ENCODE peak calls at places on chromosomes 6 and 20, in seven cellular contexts. J, G, H, E, X, F and S are unnamed samples.

GRCh38 chr6:52641826-52642225 is 29.1 kb upstream of the TMEM14A start:
- DNase-seq in J (no peak), G (no peak), H (no peak), E (no peak), X (no peak), F (peak), S (no peak)

GRCh38 chr6:29598348-29598747 is 13.4 kb downstream of the OR2H2 start:
- DNase-seq in J (no peak), G (no peak), H (no peak), E (no peak), X (no peak), F (no peak), S (no peak)

GRCh38 chr6:38391206-38391908 is 248.4 kb downstream of the BTBD9 start:
- DNase-seq in J (peak), G (no peak), H (peak), E (no peak), X (no peak), F (no peak), S (no peak)

GRCh38 chr6:108746411-108746810 is 101.8 kb upstream of the ARMC2 start:
- DNase-seq in J (peak), G (no peak), H (no peak), E (no peak), X (no peak), F (no peak), S (no peak)

GRCh38 chr6:46776070-46776752 is 17.0 kb upstream of the MEP1A start:
- DNase-seq in J (no peak), G (no peak), H (no peak), E (no peak), X (no peak), F (no peak), S (no peak)

GRCh38 chr20:18005990-18006364 is 37.2 kb downstream of the MGME1 start:
- DNase-seq in J (no peak), G (no peak), H (no peak), E (no peak), X (no peak), F (no peak), S (no peak)

GRCh38 chr6:31727717-31728671 is 1.1 kb downstream of the DDAH2 start:
- DNase-seq in J (no peak), G (no peak), H (no peak), E (no peak), X (no peak), F (no peak), S (no peak)

GRCh38 chr6:63813531-63813930 is 177.9 kb downstream of the PHF3 start:
- DNase-seq in J (no peak), G (no peak), H (no peak), E (no peak), X (no peak), F (no peak), S (no peak)

GRCh38 chr20:55252525-55252924 is 752.8 kb downstream of the CBLN4 start:
- DNase-seq in J (no peak), G (no peak), H (no peak), E (no peak), X (no peak), F (no peak), S (no peak)

GRCh38 chr20:18683839-18684238 is 96.0 kb downstream of the DTD1 start:
- DNase-seq in J (no peak), G (no peak), H (no peak), E (no peak), X (no peak), F (no peak), S (no peak)

GRCh38 chr20:15834857-15835256 is 738.4 kb downstream of the KIF16B start:
- DNase-seq in J (peak), G (no peak), H (no peak), E (no peak), X (peak), F (peak), S (peak)

GRCh38 chr6:151014404-151015150 is 149.1 kb downstream of the MTHFD1L start:
- DNase-seq in J (peak), G (peak), H (peak), E (peak), X (peak), F (peak), S (peak)

GRCh38 chr6:118844915-118845314 is 49.0 kb upstream of the ASF1A start:
- DNase-seq in J (no peak), G (no peak), H (no peak), E (no peak), X (no peak), F (no peak), S (no peak)

GRCh38 chr6:14882394-14883073 is 363.3 kb upstream of the JARID2 start:
- DNase-seq in J (no peak), G (no peak), H (no peak), E (no peak), X (no peak), F (no peak), S (no peak)

GRCh38 chr20:46946181-46946624 is 51.6 kb downstream of the EYA2 start:
- DNase-seq in J (no peak), G (no peak), H (no peak), E (no peak), X (no peak), F (no peak), S (no peak)

GRCh38 chr6:37554480-37554819 is 54.8 kb upstream of the CCDC167 start:
- DNase-seq in J (peak), G (no peak), H (no peak), E (no peak), X (no peak), F (no peak), S (no peak)

GRCh38 chr6:111709615-111710398 is 104.1 kb upstream of the TRAF3IP2 start:
- DNase-seq in J (peak), G (no peak), H (peak), E (no peak), X (peak), F (peak), S (peak)

GRCh38 chr20:10581823-10582222 is 92.0 kb downstream of the JAG1 start:
- DNase-seq in J (no peak), G (no peak), H (peak), E (no peak), X (no peak), F (no peak), S (no peak)

GRCh38 chr6:154501287-154501868 is 9.1 kb downstream of the CNKSR3 start:
- DNase-seq in J (no peak), G (no peak), H (no peak), E (no peak), X (no peak), F (no peak), S (no peak)

GRCh38 chr6:35368038-35368887 is 25.9 kb downstream of the PPARD start:
- DNase-seq in J (peak), G (peak), H (peak), E (no peak), X (no peak), F (no peak), S (no peak)